ENCODE peak calls at places on chromosome 11, in four cellular contexts. One of them, this sample, is unnamed.

GRCh38 chr11:65429069-65429681 is 6.6 kb downstream of the NEAT1 start:
- DNase-seq in HCT116: no peak
- DNase-seq in GM23338: peak; percentile 35
- DNase-seq in esophagus muscularis mucosa: no peak
- DNase-seq in this sample: peak; percentile 29

GRCh38 chr11:106234794-106235193 is 157.3 kb downstream of the AASDHPPT start:
- DNase-seq in HCT116: no peak
- DNase-seq in GM23338: no peak
- DNase-seq in esophagus muscularis mucosa: no peak
- DNase-seq in this sample: no peak

GRCh38 chr11:19631657-19632325 is 80.8 kb upstream of the NAV2 start:
- DNase-seq in HCT116: no peak
- DNase-seq in GM23338: no peak
- DNase-seq in esophagus muscularis mucosa: no peak
- DNase-seq in this sample: no peak

GRCh38 chr11:108906329-108906728 is 241.5 kb downstream of the DDX10 start:
- DNase-seq in HCT116: no peak
- DNase-seq in GM23338: no peak
- DNase-seq in esophagus muscularis mucosa: no peak
- DNase-seq in this sample: no peak

GRCh38 chr11:279966-280761 is 2.0 kb downstream of the NLRP6 start:
- DNase-seq in HCT116: no peak
- DNase-seq in GM23338: peak; percentile 74
- DNase-seq in esophagus muscularis mucosa: no peak
- DNase-seq in this sample: peak; percentile 90

GRCh38 chr11:76803811-76804600 is 20.9 kb downstream of the TSKU start:
- DNase-seq in HCT116: no peak
- DNase-seq in GM23338: no peak
- DNase-seq in esophagus muscularis mucosa: peak; percentile 79
- DNase-seq in this sample: no peak

GRCh38 chr11:75325713-75326438 is 25.6 kb downstream of the ARRB1 start:
- DNase-seq in HCT116: peak; percentile 71
- DNase-seq in GM23338: no peak
- DNase-seq in esophagus muscularis mucosa: no peak
- DNase-seq in this sample: no peak

GRCh38 chr11:88357323-88358039 is 19.9 kb upstream of the CTSC start:
- DNase-seq in HCT116: no peak
- DNase-seq in GM23338: no peak
- DNase-seq in esophagus muscularis mucosa: no peak
- DNase-seq in this sample: no peak

GRCh38 chr11:73359341-73359740 is 16.9 kb upstream of the RELT start:
- DNase-seq in HCT116: no peak
- DNase-seq in GM23338: no peak
- DNase-seq in esophagus muscularis mucosa: no peak
- DNase-seq in this sample: no peak

GRCh38 chr11:93192163-93192562 is 5.6 kb downstream of the SLC36A4 start:
- DNase-seq in HCT116: no peak
- DNase-seq in GM23338: peak; percentile 69
- DNase-seq in esophagus muscularis mucosa: no peak
- DNase-seq in this sample: no peak

GRCh38 chr11:99383628-99384300 is 363.0 kb downstream of the CNTN5 start:
- DNase-seq in HCT116: no peak
- DNase-seq in GM23338: no peak
- DNase-seq in esophagus muscularis mucosa: no peak
- DNase-seq in this sample: no peak

GRCh38 chr11:114163830-114164401 is 104.4 kb downstream of the ZBTB16 start:
- DNase-seq in HCT116: no peak
- DNase-seq in GM23338: no peak
- DNase-seq in esophagus muscularis mucosa: no peak
- DNase-seq in this sample: no peak

GRCh38 chr11:121996574-121996973 is 119.4 kb downstream of the BLID start:
- DNase-seq in HCT116: no peak
- DNase-seq in GM23338: no peak
- DNase-seq in esophagus muscularis mucosa: no peak
- DNase-seq in this sample: no peak

DNA sequence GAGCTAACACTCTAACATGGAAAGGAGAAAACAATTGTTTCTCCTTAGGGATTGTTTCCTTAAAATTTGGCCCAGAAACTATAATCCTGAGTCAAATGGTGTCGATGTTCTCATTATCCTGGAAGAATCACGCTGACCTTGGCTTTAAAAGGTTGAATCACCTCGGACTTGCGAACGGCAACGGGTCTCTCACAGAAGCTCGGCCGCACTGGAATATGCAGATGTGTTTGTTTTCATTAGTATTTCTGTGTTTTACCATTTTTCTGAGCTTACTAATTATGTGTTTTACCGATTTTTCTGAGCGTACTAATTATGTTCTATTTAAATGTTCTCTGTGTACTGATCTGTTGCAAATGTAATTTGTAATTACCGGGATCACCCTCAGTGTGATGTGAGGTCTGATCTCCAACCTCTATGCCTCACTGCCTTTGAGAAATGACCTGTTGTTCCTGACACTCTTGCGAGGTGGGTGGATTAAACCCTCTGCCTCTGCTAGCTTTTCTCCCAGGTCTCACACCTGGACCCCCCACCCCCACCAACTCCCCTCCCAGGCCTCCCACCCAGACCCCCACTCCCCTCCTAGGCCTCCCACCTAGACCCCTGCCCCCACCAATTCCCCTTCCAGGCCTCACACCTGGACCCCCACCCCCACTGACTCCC is 38.3 kb upstream of the BRSK2 start:
- DNase-seq in HCT116: peak; percentile 69
- DNase-seq in GM23338: peak; percentile 23
- DNase-seq in esophagus muscularis mucosa: no peak
- DNase-seq in this sample: no peak
- TF ChIP-seq POLR2AphosphoS5 in HCT116: peak; percentile 83
- TF ChIP-seq POLR2AphosphoS5 in GM23338: peak; percentile 43
- TF ChIP-seq POLR2AphosphoS5 in esophagus muscularis mucosa: no peak
- TF ChIP-seq POLR2AphosphoS5 in this sample: no peak

GRCh38 chr11:94832604-94833238 is 64.6 kb downstream of the AMOTL1 start:
- DNase-seq in HCT116: no peak
- DNase-seq in GM23338: no peak
- DNase-seq in esophagus muscularis mucosa: no peak
- DNase-seq in this sample: no peak
- TF ChIP-seq POLR2AphosphoS5 in HCT116: no peak
- TF ChIP-seq POLR2AphosphoS5 in GM23338: no peak
- TF ChIP-seq POLR2AphosphoS5 in esophagus muscularis mucosa: no peak
- TF ChIP-seq POLR2AphosphoS5 in this sample: no peak

GRCh38 chr11:92101845-92102244 is 122.8 kb upstream of the FAT3 start:
- DNase-seq in HCT116: no peak
- DNase-seq in GM23338: no peak
- DNase-seq in esophagus muscularis mucosa: no peak
- DNase-seq in this sample: no peak
- TF ChIP-seq POLR2AphosphoS5 in HCT116: no peak
- TF ChIP-seq POLR2AphosphoS5 in GM23338: no peak
- TF ChIP-seq POLR2AphosphoS5 in esophagus muscularis mucosa: no peak
- TF ChIP-seq POLR2AphosphoS5 in this sample: no peak

DNA sequence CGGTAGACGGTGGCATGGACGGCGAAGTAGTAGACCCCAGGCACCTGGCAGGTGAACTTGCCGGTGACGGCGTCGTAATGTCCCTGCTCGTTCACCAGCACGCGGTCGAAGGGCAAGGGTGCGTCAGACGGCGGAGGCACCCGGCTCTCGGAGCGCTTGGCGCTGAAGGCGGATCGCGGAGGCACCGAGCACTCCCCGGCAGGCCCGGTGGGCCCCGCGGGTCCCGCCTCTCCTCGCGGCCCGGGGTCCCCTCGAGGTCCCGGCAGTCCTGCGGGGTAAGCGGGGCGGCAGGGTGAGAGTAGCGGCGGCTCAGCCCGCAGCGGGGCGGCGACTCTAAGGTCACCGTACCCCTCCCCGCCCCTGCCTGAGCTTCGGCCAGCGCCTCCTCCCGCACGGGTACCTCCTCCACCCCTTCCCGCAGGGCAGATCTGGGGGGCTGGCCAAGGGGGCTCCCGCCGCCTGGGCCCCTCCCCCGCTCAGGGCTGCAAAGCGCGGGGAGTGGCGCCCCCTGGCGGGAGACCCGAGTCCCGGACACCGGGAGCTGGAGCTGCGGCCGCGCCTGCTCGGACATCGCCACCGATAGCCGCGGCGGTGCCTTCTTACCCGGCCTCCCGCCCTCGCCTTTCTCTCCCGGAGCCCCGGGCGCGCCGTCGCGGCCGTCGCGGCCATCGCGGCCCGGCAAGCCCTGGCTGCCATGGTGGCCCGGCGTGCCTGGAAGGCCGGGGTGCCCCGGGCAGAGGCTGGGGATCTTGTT is 925 bp downstream of the C1QTNF5 start:
- DNase-seq in HCT116: no peak
- DNase-seq in GM23338: peak; percentile 88
- DNase-seq in esophagus muscularis mucosa: no peak
- DNase-seq in this sample: peak; percentile 95
- TF ChIP-seq POLR2AphosphoS5 in HCT116: no peak
- TF ChIP-seq POLR2AphosphoS5 in GM23338: no peak
- TF ChIP-seq POLR2AphosphoS5 in esophagus muscularis mucosa: peak; percentile 52
- TF ChIP-seq POLR2AphosphoS5 in this sample: no peak

DNA sequence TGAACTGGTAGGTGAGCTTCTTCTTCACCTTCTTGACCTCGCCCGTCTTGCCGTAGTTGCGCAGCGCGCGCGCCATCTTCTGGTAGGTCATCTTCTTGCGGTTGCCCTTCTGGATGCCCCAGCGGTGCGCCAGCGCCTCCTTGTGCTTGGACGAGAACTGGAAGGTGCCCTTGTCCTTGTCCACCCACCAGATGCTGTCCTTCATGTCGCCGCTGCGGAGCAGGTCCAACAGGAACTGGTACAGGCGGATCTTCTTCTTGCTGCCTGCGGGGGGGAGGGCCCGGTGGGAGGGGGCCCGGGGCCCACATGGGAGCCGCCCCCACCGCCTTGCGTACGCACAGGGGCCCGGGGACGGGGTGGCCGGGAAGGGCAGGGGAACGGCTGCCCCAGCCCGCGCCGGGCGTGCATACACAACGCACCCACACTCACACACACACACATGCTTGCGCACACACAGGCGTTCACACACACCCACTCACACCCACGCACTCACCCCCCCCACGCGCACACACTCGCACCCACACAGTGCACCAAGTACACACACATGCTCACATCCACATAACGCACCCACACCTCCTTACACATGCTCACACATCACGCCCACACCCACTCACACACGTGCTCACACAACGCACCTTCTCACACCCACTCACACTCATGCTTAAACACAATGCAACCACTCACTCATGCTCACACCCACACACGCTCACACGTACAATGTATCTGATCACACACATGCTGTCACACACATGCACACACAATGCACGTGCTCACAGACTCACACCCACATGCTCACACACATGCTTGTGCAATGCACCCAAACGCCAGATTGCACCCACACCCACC is 3.0 kb upstream of the MYBPC3 start:
- DNase-seq in HCT116: peak; percentile 92
- DNase-seq in GM23338: peak; percentile 98
- DNase-seq in esophagus muscularis mucosa: peak; percentile 96
- DNase-seq in this sample: peak; percentile 94
- TF ChIP-seq POLR2AphosphoS5 in HCT116: peak; percentile 15
- TF ChIP-seq POLR2AphosphoS5 in GM23338: no peak
- TF ChIP-seq POLR2AphosphoS5 in esophagus muscularis mucosa: peak; percentile 83
- TF ChIP-seq POLR2AphosphoS5 in this sample: peak; percentile 47

GRCh38 chr11:111541209-111542061 is 915 bp downstream of the LAYN start:
- DNase-seq in HCT116: no peak
- DNase-seq in GM23338: peak; percentile 78
- DNase-seq in esophagus muscularis mucosa: no peak
- DNase-seq in this sample: peak; percentile 85

GRCh38 chr11:111540921-111541208 is 345 bp downstream of the LAYN start:
- DNase-seq in HCT116: no peak
- DNase-seq in GM23338: no peak
- DNase-seq in esophagus muscularis mucosa: no peak
- DNase-seq in this sample: no peak

GRCh38 chr11:111538407-111539114 is 2.0 kb upstream of the LAYN start:
- DNase-seq in HCT116: no peak
- DNase-seq in GM23338: no peak
- DNase-seq in esophagus muscularis mucosa: no peak
- DNase-seq in this sample: no peak

GRCh38 chr11:111539426-111540113 is 950 bp upstream of the LAYN start:
- DNase-seq in HCT116: no peak
- DNase-seq in GM23338: no peak
- DNase-seq in esophagus muscularis mucosa: no peak
- DNase-seq in this sample: no peak

DNA sequence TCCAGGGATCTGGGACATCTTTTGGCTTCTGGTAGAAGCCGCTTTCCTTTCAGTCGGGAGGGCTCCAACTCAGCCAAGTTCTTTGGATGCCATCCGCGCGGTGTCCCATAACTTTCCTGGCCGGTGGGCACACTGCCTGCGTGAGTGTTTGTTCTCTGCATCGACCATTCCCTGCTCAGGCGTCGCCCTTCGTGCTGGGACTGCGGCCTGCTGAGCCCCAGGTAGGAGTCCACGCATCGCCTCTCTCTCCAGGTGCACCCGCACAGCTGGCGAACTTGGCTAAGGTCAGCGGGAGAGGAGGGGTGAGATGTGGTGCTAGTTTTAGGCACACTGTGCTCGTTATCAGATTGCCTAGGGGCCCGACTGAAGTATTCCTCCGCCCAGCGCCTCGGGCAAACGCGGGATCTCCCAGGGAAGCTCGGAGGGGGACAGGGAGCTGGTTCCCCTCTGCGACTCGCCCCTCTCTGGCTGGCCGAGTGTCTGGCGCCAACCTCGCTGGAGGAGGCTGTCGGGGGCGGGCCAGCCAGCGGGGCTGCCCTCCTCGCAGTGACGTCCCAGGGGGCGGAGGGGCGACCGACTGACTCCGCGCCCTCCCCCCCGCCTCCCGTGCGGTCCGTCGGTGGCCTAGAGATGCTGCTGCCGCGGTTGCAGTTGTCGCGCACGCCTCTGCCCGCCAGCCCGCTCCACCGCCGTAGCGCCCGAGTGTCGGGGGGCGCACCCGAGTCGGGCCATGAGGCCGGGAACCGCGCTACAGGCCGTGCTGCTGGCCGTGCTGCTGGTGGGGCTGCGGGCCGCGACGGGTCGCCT is at the start of gene LAYN:
- DNase-seq in HCT116: no peak
- DNase-seq in GM23338: peak; percentile 81
- DNase-seq in esophagus muscularis mucosa: no peak
- DNase-seq in this sample: peak; percentile 43
- TF ChIP-seq POLR2AphosphoS5 in HCT116: no peak
- TF ChIP-seq POLR2AphosphoS5 in GM23338: peak; percentile 66
- TF ChIP-seq POLR2AphosphoS5 in esophagus muscularis mucosa: peak; percentile 33
- TF ChIP-seq POLR2AphosphoS5 in this sample: peak; percentile 61

GRCh38 chr11:127629200-127629599 is 628.6 kb upstream of the KIRREL3 start:
- DNase-seq in HCT116: no peak
- DNase-seq in GM23338: no peak
- DNase-seq in esophagus muscularis mucosa: no peak
- DNase-seq in this sample: no peak

GRCh38 chr11:127628463-127628785 is 627.9 kb upstream of the KIRREL3 start:
- DNase-seq in HCT116: no peak
- DNase-seq in GM23338: no peak
- DNase-seq in esophagus muscularis mucosa: no peak
- DNase-seq in this sample: no peak

GRCh38 chr11:127624455-127624854 is 623.9 kb upstream of the KIRREL3 start:
- DNase-seq in HCT116: no peak
- DNase-seq in GM23338: no peak
- DNase-seq in esophagus muscularis mucosa: no peak
- DNase-seq in this sample: no peak

GRCh38 chr11:127625402-127625801 is 624.8 kb upstream of the KIRREL3 start:
- DNase-seq in HCT116: no peak
- DNase-seq in GM23338: no peak
- DNase-seq in esophagus muscularis mucosa: no peak
- DNase-seq in this sample: no peak

GRCh38 chr11:127627629-127628462 is 627.3 kb upstream of the KIRREL3 start:
- DNase-seq in HCT116: no peak
- DNase-seq in GM23338: no peak
- DNase-seq in esophagus muscularis mucosa: no peak
- DNase-seq in this sample: no peak
- TF ChIP-seq POLR2AphosphoS5 in HCT116: no peak
- TF ChIP-seq POLR2AphosphoS5 in GM23338: no peak
- TF ChIP-seq POLR2AphosphoS5 in esophagus muscularis mucosa: no peak
- TF ChIP-seq POLR2AphosphoS5 in this sample: no peak

GRCh38 chr11:118634435-118635236 is 27.2 kb downstream of the PHLDB1 start:
- DNase-seq in HCT116: no peak
- DNase-seq in GM23338: peak; percentile 96
- DNase-seq in esophagus muscularis mucosa: no peak
- DNase-seq in this sample: peak; percentile 95
- TF ChIP-seq POLR2AphosphoS5 in HCT116: peak; percentile 42
- TF ChIP-seq POLR2AphosphoS5 in GM23338: peak; percentile 62
- TF ChIP-seq POLR2AphosphoS5 in esophagus muscularis mucosa: peak; percentile 67
- TF ChIP-seq POLR2AphosphoS5 in this sample: peak; percentile 8

This sample was measured in upper lobe of left lung.